ENCODE peak calls at places on chromosomes 11 and 22, in five cellular contexts. U is GM19239, S is astrocyte, Z is neuronal stem cell, P is heart left ventricle. Q is an unnamed sample.

GRCh38 chr22:42473484-42474193 is 41.4 kb upstream of the NFAM1 start:
- DNase-seq in U (no peak), P (peak; percentile 17), Z (peak; percentile 47), S (peak; percentile 14), Q (peak; percentile 77)

GRCh38 chr22:17358394-17358793 is 10.9 kb upstream of the CECR2 start:
- DNase-seq in P (no peak), S (no peak), U (no peak), Z (no peak), Q (no peak)

GRCh38 chr11:58513747-58514367 is 6.0 kb upstream of the OR5B21 start:
- DNase-seq in U (no peak), S (peak; percentile 37), Z (peak; percentile 56), P (no peak), Q (peak; percentile 77)

GRCh38 chr11:58006940-58007339 is 16.7 kb upstream of the OR9Q1 start:
- DNase-seq in Z (no peak), S (peak; percentile 29), U (no peak), P (no peak), Q (no peak)

GRCh38 chr22:37079668-37080171 is 28.2 kb downstream of the KCTD17 start:
- DNase-seq in Z (no peak), U (no peak), S (peak; percentile 60), P (no peak), Q (peak; percentile 61)

GRCh38 chr11:109037856-109038780 is 373.2 kb downstream of the DDX10 start:
- DNase-seq in Z (no peak), P (no peak), U (no peak), S (peak; percentile 91), Q (no peak)

GRCh38 chr22:38144025-38144405 is 33.5 kb upstream of the BAIAP2L2 start:
- DNase-seq in S (no peak), P (no peak), U (no peak), Z (no peak), Q (no peak)

GRCh38 chr11:28251263-28251662 is 143.1 kb downstream of the METTL15 start:
- DNase-seq in U (no peak), Z (no peak), S (no peak), P (no peak), Q (no peak)

GRCh38 chr11:67644472-67645418 is 5.2 kb upstream of the TBX10 start:
- DNase-seq in Z (no peak), U (no peak), P (no peak), S (no peak), Q (no peak)

GRCh38 chr11:824942-825341 is 2.8 kb upstream of the CRACR2B start:
- DNase-seq in P (no peak), U (no peak), Z (no peak), S (no peak), Q (no peak)

GRCh38 chr11:2891291-2891690 is 5.7 kb upstream of the CDKN1C start:
- DNase-seq in P (no peak), S (no peak), Z (no peak), U (no peak), Q (no peak)

GRCh38 chr11:72735495-72736027 is 16.6 kb downstream of the ARAP1 start:
- DNase-seq in S (peak; percentile 40), P (peak; percentile 63), U (no peak), Z (no peak), Q (peak; percentile 97)

GRCh38 chr11:31817621-31818493 is 6.7 kb upstream of the PAX6 start:
- DNase-seq in S (no peak), U (no peak), Z (peak; percentile 38), P (no peak), Q (no peak)

GRCh38 chr22:35705141-35705540 is 12.5 kb upstream of the APOL5 start:
- DNase-seq in S (peak; percentile 79), Z (no peak), U (no peak), P (no peak), Q (no peak)

GRCh38 chr11:116517077-116517476 is 255.7 kb downstream of the BUD13 start:
- DNase-seq in S (no peak), U (no peak), Z (no peak), P (no peak), Q (no peak)

GRCh38 chr22:22233081-22233480 is 11.5 kb upstream of the VPREB1 start:
- DNase-seq in Z (no peak), S (no peak), P (no peak), U (no peak), Q (no peak)

GRCh38 chr22:43831561-43832392 is 19.7 kb upstream of the EFCAB6 start:
- DNase-seq in Z (no peak), P (no peak), U (no peak), S (no peak), Q (no peak)

GRCh38 chr11:10314199-10315072 is 9.6 kb downstream of the ADM start:
- DNase-seq in P (no peak), U (no peak), Z (no peak), S (peak; percentile 60), Q (peak; percentile 70)

GRCh38 chr11:88815505-88815904 is 250.3 kb downstream of the GRM5 start:
- DNase-seq in U (no peak), S (no peak), P (no peak), Z (no peak), Q (no peak)

GRCh38 chr22:17258015-17258827 is 39.0 kb upstream of the ADA2 start:
- DNase-seq in U (peak; percentile 80), P (peak; percentile 80), Z (peak; percentile 75), S (peak; percentile 24), Q (peak; percentile 79)

Q was measured in cardiac muscle cell.